ENCODE peak calls at places on chromosomes 11 and 22, in four cellular contexts. O is HepG2, L is HEK293T, A is K562. G is an unnamed sample.

GRCh38 chr11:1157645-1158591 is at the start of gene MUC5AC:
- DNase-seq in O (no peak), L (no peak), A (no peak), G (peak)

GRCh38 chr11:125344846-125345705 is 151.0 kb downstream of the FEZ1 start:
- DNase-seq in O (no peak), L (no peak), A (no peak), G (no peak)

GRCh38 chr11:131689049-131689925 is 318.9 kb downstream of the NTM start:
- DNase-seq in O (no peak), L (no peak), A (no peak), G (no peak)

GRCh38 chr22:44723801-44724200 is 21.8 kb downstream of the PRR5 start:
- DNase-seq in O (peak), L (peak), A (no peak), G (no peak)

GRCh38 chr11:119491753-119492455 is 68.9 kb upstream of the THY1 start:
- DNase-seq in O (no peak), L (no peak), A (peak), G (no peak)

GRCh38 chr22:22408731-22409696 is 99.5 kb downstream of the ZNF280B start:
- DNase-seq in O (peak), L (peak), A (peak), G (peak)

GRCh38 chr11:79397252-79397651 is 43.6 kb downstream of the TENM4 start:
- DNase-seq in O (no peak), L (no peak), A (no peak), G (no peak)

GRCh38 chr11:74307409-74307808 is 4.0 kb downstream of the P4HA3 start:
- DNase-seq in O (no peak), L (no peak), A (no peak), G (no peak)

GRCh38 chr11:106691807-106692365 is 326.4 kb downstream of the GUCY1A2 start:
- DNase-seq in O (no peak), L (no peak), A (no peak), G (no peak)

GRCh38 chr22:33597274-33597985 is 322.8 kb downstream of the LARGE1 start:
- DNase-seq in O (no peak), L (no peak), A (no peak), G (no peak)

GRCh38 chr11:60310407-60310998 is 16.6 kb upstream of the MS4A6E start:
- DNase-seq in O (no peak), L (no peak), A (no peak), G (no peak)

GRCh38 chr22:40705918-40706682 is 26.8 kb downstream of the MCHR1 start:
- DNase-seq in O (no peak), L (no peak), A (no peak), G (no peak)

GRCh38 chr11:130190371-130190881 is 30.8 kb downstream of the ST14 start:
- DNase-seq in O (no peak), L (peak), A (no peak), G (no peak)

GRCh38 chr11:120525285-120526085 is 13.9 kb downstream of the GRIK4 start:
- DNase-seq in O (no peak), L (no peak), A (no peak), G (no peak)

GRCh38 chr11:71343828-71344400 is 91.5 kb upstream of the SHANK2 start:
- DNase-seq in O (no peak), L (no peak), A (no peak), G (no peak)

GRCh38 chr22:29787371-29787980 is 20.3 kb downstream of the UQCR10 start:
- DNase-seq in O (peak), L (no peak), A (no peak), G (no peak)

GRCh38 chr11:102244681-102245409 is 72.4 kb upstream of the BIRC3 start:
- DNase-seq in O (no peak), L (no peak), A (no peak), G (no peak)

GRCh38 chr11:843818-844692 is 1.4 kb downstream of the TSPAN4 start:
- DNase-seq in O (peak), L (no peak), A (peak), G (peak)

GRCh38 chr11:1448166-1448825 is 38.3 kb downstream of the MOB2 start:
- DNase-seq in O (no peak), L (no peak), A (no peak), G (no peak)

GRCh38 chr11:3893311-3893710 is 37.8 kb downstream of the STIM1 start:
- DNase-seq in O (no peak), L (no peak), A (no peak), G (no peak)

GRCh38 chr22:37832022-37832857 is 9.1 kb downstream of the GALR3 start:
- DNase-seq in O (peak), L (no peak), A (no peak), G (no peak)

GRCh38 chr11:1307163-1307870 is 2.1 kb downstream of the TOLLIP start:
- DNase-seq in O (no peak), L (no peak), A (no peak), G (no peak)

GRCh38 chr11:35163209-35163608 is 24.2 kb downstream of the CD44 start:
- DNase-seq in O (no peak), L (no peak), A (no peak), G (no peak)

GRCh38 chr11:67393990-67394389 is 2.2 kb downstream of the RAD9A start:
- DNase-seq in O (no peak), L (no peak), A (no peak), G (no peak)

GRCh38 chr11:73983764-73984543 is 1.3 kb upstream of the UCP2 start:
- DNase-seq in O (no peak), L (peak), A (no peak), G (no peak)

GRCh38 chr11:118156531-118157185 is 4.0 kb upstream of the SCN4B start:
- DNase-seq in O (no peak), L (peak), A (peak), G (no peak)

GRCh38 chr11:64859542-64860414 is 15.3 kb upstream of the CDC42BPG start:
- DNase-seq in O (no peak), L (no peak), A (no peak), G (no peak)

GRCh38 chr11:116840224-116840745 is 2.9 kb upstream of the APOA1 start:
- DNase-seq in O (peak), L (no peak), A (peak), G (no peak)

GRCh38 chr11:82976786-82977185 is 75.2 kb downstream of the DDIAS start:
- DNase-seq in O (no peak), L (no peak), A (no peak), G (no peak)

DNA sequence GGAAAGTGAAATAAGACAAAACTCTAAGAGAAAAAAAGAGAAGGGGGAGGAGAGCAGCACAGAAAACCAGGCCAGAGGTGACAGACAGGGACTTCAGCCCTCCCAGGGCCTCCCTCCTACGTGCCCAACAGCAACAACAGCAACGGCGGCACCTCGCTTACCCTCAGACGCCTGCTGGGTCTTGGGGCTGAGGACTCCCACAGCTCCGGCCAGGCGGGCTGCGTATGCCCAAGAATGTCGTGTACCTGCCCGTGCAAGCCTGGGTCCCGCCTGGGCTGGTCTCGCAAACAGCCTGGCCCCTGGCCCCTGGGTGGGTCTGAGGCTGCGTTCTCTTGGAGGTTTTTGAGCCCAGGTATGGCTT is 30.5 kb downstream of the ARAP1 start:
- DNase-seq in O (no peak), L (peak), A (no peak), G (no peak)
- TF ChIP-seq ELF4 in O (no peak), L (no peak), A (no peak), G (no peak)

DNA sequence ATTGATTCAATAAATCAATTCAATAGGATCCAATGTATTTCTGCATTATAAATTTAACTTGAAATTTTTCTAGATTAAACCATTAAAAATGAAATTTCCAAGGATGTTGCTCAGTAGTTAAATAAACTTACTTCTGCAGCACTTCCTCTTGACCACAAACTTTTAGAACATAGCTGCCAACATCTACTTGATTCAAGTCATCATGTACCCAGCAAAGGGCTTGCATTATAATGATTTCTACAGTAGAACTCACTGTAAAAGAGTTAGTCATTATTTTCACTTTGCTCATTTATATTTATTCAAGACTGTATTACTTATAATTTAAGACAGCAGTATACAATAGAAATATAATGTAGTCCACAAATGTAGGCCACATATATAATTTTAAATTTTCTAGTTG is 59.2 kb downstream of the PIK3C2A start:
- DNase-seq in O (no peak), L (no peak), A (no peak), G (no peak)
- TF ChIP-seq ELF4 in O (no peak), L (no peak), A (no peak), G (no peak)

DNA sequence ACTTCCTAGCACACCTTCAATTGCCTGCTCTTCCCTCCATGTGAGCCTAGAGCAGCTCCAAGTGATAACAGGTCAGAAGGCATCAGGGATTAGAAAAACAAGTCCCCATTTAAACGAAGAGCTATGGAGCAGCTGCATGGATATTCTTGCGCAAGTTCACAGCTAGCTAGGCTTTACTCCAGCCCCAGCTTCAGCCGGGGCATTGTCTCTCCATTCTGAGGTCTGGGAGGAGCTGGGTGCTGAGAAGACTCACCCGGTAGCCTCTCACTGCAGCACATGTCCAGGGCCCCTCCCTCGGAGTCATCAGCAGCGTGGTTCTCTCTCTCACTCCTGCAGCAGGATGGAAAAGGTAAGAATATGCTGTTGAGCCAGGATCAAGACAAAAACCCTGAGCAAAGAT is 26.0 kb downstream of the PTPN5 start:
- DNase-seq in O (no peak), L (no peak), A (no peak), G (no peak)
- TF ChIP-seq ELF4 in O (no peak), L (no peak), A (no peak), G (no peak)

DNA sequence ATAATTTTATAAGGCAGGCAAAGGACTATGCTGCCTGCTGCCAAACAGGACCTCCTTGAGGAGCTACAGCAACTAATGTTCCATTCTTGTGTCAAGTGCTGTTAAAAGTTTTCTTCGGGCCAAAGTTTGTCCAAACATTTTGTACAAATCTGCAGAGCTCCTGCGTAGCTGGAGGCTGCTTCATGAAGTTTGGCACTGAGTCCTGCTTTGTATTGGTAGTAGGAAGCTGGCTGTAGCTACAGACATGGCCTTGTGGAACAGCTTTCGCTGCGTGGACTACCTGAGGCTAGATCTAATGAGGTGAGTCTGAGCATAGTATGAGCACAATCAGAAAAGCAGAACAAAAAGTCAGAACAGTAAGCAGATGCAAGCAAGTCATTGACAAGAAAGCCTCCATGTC is 528.1 kb downstream of the DLG2 start:
- DNase-seq in O (no peak), L (no peak), A (no peak), G (no peak)
- TF ChIP-seq ELF4 in O (no peak), L (no peak), A (no peak), G (no peak)